ENCODE peak calls at places on chromosome 20, in nine cellular contexts. S is spleen; H is Daoy; X is CD4-positive, alpha-beta T cell; Z is DMS153; P is fibroblast of lung; A is mucosa of descending colon; T is pancreas; V is colonic mucosa. K is an unnamed sample.

GRCh38 chr20:44967207-44967807 is 995 bp downstream of the STK4 start:
- DNase-seq in P (no peak), H (peak), A (no peak), X (peak), Z (no peak), T (no peak), V (peak), S (no peak), K (no peak)

GRCh38 chr20:40978761-40979160 is 49.9 kb upstream of the TOP1 start:
- DNase-seq in S (no peak), V (no peak), H (no peak), Z (no peak), X (no peak), A (no peak), T (no peak), P (no peak), K (no peak)

GRCh38 chr20:1388706-1389483 is 4.0 kb downstream of the FKBP1A start:
- DNase-seq in H (no peak), V (no peak), Z (no peak), P (no peak), X (no peak), T (no peak), A (no peak), S (no peak), K (no peak)

GRCh38 chr20:2751868-2752630 is 48.4 kb downstream of the CPXM1 start:
- DNase-seq in X (peak), A (peak), H (peak), Z (no peak), V (no peak), T (peak), P (no peak), S (peak), K (peak)

GRCh38 chr20:25984933-25985332 is 288.3 kb upstream of the ZNF337 start:
- DNase-seq in H (no peak), T (peak), A (no peak), Z (no peak), X (peak), V (peak), P (peak), S (peak), K (peak)

GRCh38 chr20:3563548-3564177 is 92.8 kb downstream of the ATRN start:
- DNase-seq in Z (no peak), V (peak), S (no peak), P (peak), H (peak), X (no peak), A (no peak), T (peak), K (no peak)

GRCh38 chr20:50957798-50958732 is at the start of gene DPM1:
- DNase-seq in A (peak), V (peak), Z (peak), X (peak), P (peak), H (peak), S (peak), T (peak), K (peak)

GRCh38 chr20:667351-668034 is 8.1 kb downstream of the SCRT2 start:
- DNase-seq in P (peak), S (peak), T (no peak), Z (no peak), A (peak), H (peak), X (peak), V (peak), K (peak)

GRCh38 chr20:62500237-62500864 is 24.6 kb upstream of the GATA5 start:
- DNase-seq in H (peak), S (peak), V (peak), T (peak), A (peak), X (peak), P (peak), Z (peak), K (peak)

GRCh38 chr20:2237059-2237458 is 58.7 kb upstream of the TGM3 start:
- DNase-seq in A (peak), V (peak), H (peak), T (peak), P (peak), S (peak), Z (peak), X (no peak), K (peak)

GRCh38 chr20:44253528-44253927 is 6.4 kb downstream of the GDAP1L1 start:
- DNase-seq in X (no peak), T (no peak), H (no peak), P (no peak), S (no peak), A (no peak), V (no peak), Z (no peak), K (no peak)

GRCh38 chr20:19288061-19288460 is 75.6 kb downstream of the SLC24A3 start:
- DNase-seq in S (no peak), T (no peak), X (no peak), H (no peak), Z (no peak), P (peak), A (no peak), V (no peak), K (no peak)

GRCh38 chr20:59903631-59904030 is 29.8 kb downstream of the SYCP2 start:
- DNase-seq in H (no peak), T (no peak), S (no peak), V (no peak), X (no peak), Z (no peak), P (peak), A (no peak), K (no peak)

GRCh38 chr20:63383556-63383955 is 22.4 kb upstream of the CHRNA4 start:
- DNase-seq in T (no peak), Z (no peak), X (no peak), V (no peak), A (no peak), P (no peak), S (no peak), H (no peak), K (no peak)

GRCh38 chr20:34997171-34997570 is 41.5 kb downstream of the MYH7B start:
- DNase-seq in X (no peak), V (peak), A (peak), S (no peak), T (no peak), P (peak), Z (no peak), H (no peak), K (peak)

GRCh38 chr20:36847009-36847709 is 28.8 kb upstream of the TLDC2 start:
- DNase-seq in P (peak), V (no peak), S (no peak), H (peak), X (no peak), Z (no peak), A (no peak), T (no peak), K (peak)

GRCh38 chr20:58890454-58891075 is 38.0 kb downstream of the GNAS start:
- DNase-seq in X (peak), A (peak), H (peak), V (peak), P (peak), S (peak), Z (peak), T (peak), K (peak)

GRCh38 chr20:39775110-39775509 is 813.0 kb downstream of the DHX35 start:
- DNase-seq in A (no peak), T (peak), Z (peak), H (peak), V (peak), S (no peak), P (peak), X (no peak), K (peak)

GRCh38 chr20:61765871-61766654 is 299.6 kb downstream of the TAF4 start:
- DNase-seq in S (peak), X (no peak), P (no peak), V (no peak), A (no peak), Z (no peak), H (no peak), T (no peak), K (peak)

GRCh38 chr20:18856873-18857272 is 43.3 kb downstream of the SCP2D1 start:
- DNase-seq in P (no peak), T (no peak), Z (no peak), A (no peak), V (no peak), S (no peak), H (no peak), X (no peak), K (no peak)

GRCh38 chr20:1827974-1828785 is 67.0 kb upstream of the SIRPA start:
- DNase-seq in T (peak), V (peak), S (no peak), P (no peak), Z (no peak), X (no peak), A (peak), H (peak), K (peak)

GRCh38 chr20:49674383-49675352 is 39.0 kb downstream of the B4GALT5 start:
- DNase-seq in V (peak), S (no peak), A (no peak), Z (no peak), X (no peak), P (peak), H (peak), T (no peak), K (no peak)

GRCh38 chr20:20712004-20712473 is 405 bp downstream of the RALGAPA2 start:
- DNase-seq in S (no peak), V (no peak), P (peak), Z (no peak), X (no peak), T (no peak), H (no peak), A (no peak), K (peak)

GRCh38 chr20:20837574-20838021 is 125.2 kb upstream of the RALGAPA2 start:
- DNase-seq in X (peak), P (peak), A (peak), H (peak), Z (peak), S (no peak), T (peak), V (peak), K (peak)

GRCh38 chr20:2125474-2126112 is 24.0 kb downstream of the STK35 start:
- DNase-seq in H (no peak), X (no peak), S (peak), P (no peak), Z (no peak), T (no peak), V (no peak), A (no peak), K (no peak)

GRCh38 chr20:297098-297924 is at the start of gene ZCCHC3:
- DNase-seq in X (peak), T (peak), A (peak), V (peak), H (peak), P (peak), Z (peak), S (peak), K (peak)

GRCh38 chr20:47318027-47318595 is 38.4 kb downstream of the ZMYND8 start:
- DNase-seq in V (peak), Z (no peak), A (no peak), T (no peak), H (peak), X (no peak), S (no peak), P (peak), K (no peak)

GRCh38 chr20:40433341-40433861 is 255.6 kb downstream of the MAFB start:
- DNase-seq in S (no peak), V (no peak), T (no peak), A (no peak), X (no peak), P (no peak), Z (no peak), H (no peak), K (no peak)

GRCh38 chr20:36606171-36607116 is 865 bp downstream of the RAB5IF start:
- DNase-seq in T (no peak), Z (no peak), P (peak), A (no peak), S (no peak), H (peak), V (peak), X (no peak), K (no peak)

GRCh38 chr20:3172126-3172932 is 1.0 kb downstream of the LZTS3 start:
- DNase-seq in Z (no peak), S (no peak), T (no peak), P (no peak), A (no peak), H (no peak), V (no peak), X (no peak), K (no peak)

GRCh38 chr20:59207742-59208357 is 44.2 kb downstream of the ZNF831 start:
- DNase-seq in H (peak), S (peak), Z (no peak), A (peak), T (no peak), V (peak), X (peak), P (peak), K (no peak)

GRCh38 chr20:199996-200395 is 10.5 kb upstream of the DEFB128 start:
- DNase-seq in V (no peak), Z (no peak), H (peak), P (no peak), X (no peak), A (no peak), S (no peak), T (no peak), K (no peak)

GRCh38 chr20:57442888-57443239 is 51.7 kb downstream of the RBM38 start:
- DNase-seq in Z (no peak), V (no peak), X (no peak), H (no peak), P (no peak), T (no peak), A (no peak), S (no peak), K (no peak)

GRCh38 chr20:19473894-19474293 is 261.5 kb downstream of the SLC24A3 start:
- DNase-seq in T (no peak), Z (no peak), V (no peak), P (no peak), H (no peak), A (no peak), X (no peak), S (no peak), K (no peak)